ENCODE peak calls at places on chromosomes 16 and 17, in eight cellular contexts. R is lower leg skin, D is HL-60, W is body of pancreas, X is cardiac muscle cell, G is transverse colon, J is HFF-Myc, A is upper lobe of right lung. E is an unnamed sample.

GRCh38 chr16:88820335-88821025 is 8.8 kb upstream of the APRT start:
- DNase-seq in G (no peak), J (no peak), W (no peak), D (no peak), R (no peak), A (no peak), X (no peak), E (no peak)

GRCh38 chr17:81831957-81832607 is 1.0 kb downstream of the MCRIP1 start:
- DNase-seq in G (no peak), J (no peak), D (peak; percentile 71), X (no peak), R (no peak), W (peak; percentile 56), A (peak; percentile 78), E (peak; percentile 48)

GRCh38 chr17:69466905-69467630 is 52.6 kb downstream of the MAP2K6 start:
- DNase-seq in D (no peak), A (no peak), W (peak; percentile 42), X (no peak), J (peak; percentile 49), G (no peak), R (no peak), E (no peak)

GRCh38 chr16:55176901-55177300 is 147.1 kb upstream of the IRX6 start:
- DNase-seq in J (no peak), G (no peak), W (no peak), X (no peak), R (peak; percentile 54), A (no peak), D (no peak), E (no peak)

GRCh38 chr17:31416503-31416923 is 25.0 kb downstream of the RAB11FIP4 start:
- DNase-seq in X (peak; percentile 90), W (no peak), A (no peak), G (no peak), D (no peak), R (no peak), J (no peak), E (no peak)

GRCh38 chr17:561118-561517 is 153.5 kb downstream of the VPS53 start:
- DNase-seq in W (no peak), R (no peak), X (no peak), J (no peak), A (no peak), G (no peak), D (no peak), E (no peak)

GRCh38 chr16:15952265-15952711 is 2.9 kb downstream of the ABCC1 start:
- DNase-seq in X (peak; percentile 23), W (no peak), G (no peak), J (no peak), R (no peak), D (no peak), A (peak; percentile 19), E (no peak)

GRCh38 chr17:4849011-4849536 is 15.9 kb downstream of the MINK1 start:
- DNase-seq in R (no peak), W (no peak), G (no peak), D (no peak), J (no peak), A (no peak), X (no peak), E (no peak)

GRCh38 chr17:1714488-1714979 is 4.4 kb upstream of the TLCD2 start:
- DNase-seq in X (peak; percentile 97), R (peak; percentile 100), A (peak; percentile 98), J (peak; percentile 94), D (no peak), G (peak; percentile 98), W (peak; percentile 99), E (peak; percentile 99)

GRCh38 chr17:44878627-44879221 is 20.5 kb downstream of the EFTUD2 start:
- DNase-seq in X (peak; percentile 59), R (no peak), J (no peak), G (no peak), W (peak; percentile 41), A (no peak), D (no peak), E (peak; percentile 26)

GRCh38 chr17:77066165-77066564 is 74.6 kb upstream of the SEC14L1 start:
- DNase-seq in X (no peak), D (no peak), W (no peak), A (no peak), G (no peak), J (no peak), R (no peak), E (no peak)

GRCh38 chr16:84718-85452 is 6.9 kb downstream of the MPG start:
- DNase-seq in A (peak; percentile 77), D (peak; percentile 85), W (peak; percentile 41), J (no peak), R (no peak), X (no peak), G (peak; percentile 34), E (peak; percentile 97)

GRCh38 chr17:31581022-31581483 is 189.6 kb downstream of the RAB11FIP4 start:
- DNase-seq in D (no peak), W (peak; percentile 73), G (peak; percentile 59), A (peak; percentile 88), R (peak; percentile 87), J (no peak), X (no peak), E (peak; percentile 75)

GRCh38 chr16:21159281-21159951 is 942 bp downstream of the LDAF1 start:
- DNase-seq in W (peak; percentile 68), R (peak; percentile 92), X (peak; percentile 54), G (peak; percentile 63), A (peak; percentile 88), D (no peak), J (no peak), E (peak; percentile 57)

GRCh38 chr16:81630632-81631026 is 148.5 kb upstream of the PLCG2 start:
- DNase-seq in R (no peak), J (no peak), D (no peak), X (peak; percentile 47), G (no peak), W (no peak), A (no peak), E (no peak)

GRCh38 chr17:43200127-43200526 is 11.5 kb upstream of the TMEM106A start:
- DNase-seq in D (no peak), G (no peak), W (no peak), R (no peak), J (no peak), X (no peak), A (no peak), E (no peak)
- TF ChIP-seq CTCF in D (no peak), G (no peak), W (no peak), R (no peak), J (no peak), X (no peak), A (no peak), E (no peak)

GRCh38 chr17:74862919-74863318 is 3.2 kb upstream of the GRIN2C start:
- DNase-seq in W (no peak), R (no peak), X (no peak), J (no peak), G (no peak), A (no peak), D (no peak), E (no peak)

GRCh38 chr17:74863420-74864296 is 4.0 kb upstream of the GRIN2C start:
- DNase-seq in G (no peak), J (no peak), R (no peak), D (no peak), A (no peak), X (no peak), W (no peak), E (no peak)

GRCh38 chr17:74860999-74861553 is 1.4 kb upstream of the GRIN2C start:
- DNase-seq in X (no peak), J (no peak), G (no peak), D (no peak), R (no peak), W (no peak), A (no peak), E (no peak)

GRCh38 chr17:74861554-74862107 is 1.9 kb upstream of the GRIN2C start:
- DNase-seq in R (no peak), J (no peak), D (no peak), W (no peak), X (no peak), A (no peak), G (no peak), E (no peak)

DNA sequence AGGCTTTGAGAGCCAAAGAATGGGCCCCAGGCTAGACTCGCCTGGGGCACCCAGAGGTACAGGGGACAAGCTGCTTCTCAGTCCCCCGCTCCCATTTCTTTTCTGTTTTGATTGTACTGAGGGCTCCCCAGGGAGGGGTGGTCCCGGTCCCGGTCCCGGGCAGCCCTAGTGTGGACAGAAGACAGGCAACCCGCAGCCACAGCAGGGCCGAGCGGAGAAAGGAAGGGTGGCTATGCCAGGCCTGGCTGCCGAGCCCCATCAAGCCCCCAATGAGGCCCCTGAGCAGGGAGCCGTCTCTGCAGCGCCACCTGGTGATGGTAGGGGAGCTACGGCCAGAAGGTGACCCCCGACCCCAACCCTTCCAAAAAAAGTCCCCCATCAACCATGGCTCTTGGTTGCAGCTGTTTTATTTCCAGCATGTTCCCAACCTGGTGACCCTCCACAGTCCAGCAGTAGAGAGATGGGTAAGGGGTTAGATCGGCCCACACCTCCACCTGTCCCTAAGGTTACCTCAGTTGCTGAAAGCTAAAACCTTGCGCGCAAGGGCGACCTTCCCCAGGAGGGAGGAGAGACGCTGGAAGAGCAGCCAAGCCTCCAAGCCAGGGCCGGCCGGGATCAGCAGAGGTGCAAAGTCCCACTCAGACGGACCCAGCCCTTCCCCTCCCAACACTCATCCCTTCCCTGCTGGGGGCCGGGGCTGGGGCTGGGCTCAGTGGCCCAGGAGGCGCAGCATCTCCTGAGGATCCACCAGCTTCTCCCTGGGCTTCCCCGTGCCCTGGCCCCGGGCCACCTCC is 2.6 kb upstream of the GRIN2C start:
- DNase-seq in W (peak; percentile 73), G (peak; percentile 60), A (peak; percentile 86), X (peak; percentile 85), D (peak; percentile 41), J (no peak), R (no peak), E (no peak)
- H3K4me3 ChIP-seq in W (no peak overlapping the region), G (no peak overlapping the region), A (no peak overlapping the region), X (no peak overlapping the region), D (no peak overlapping the region), J (no peak overlapping the region), R (no peak overlapping the region), E (no peak overlapping the region)

GRCh38 chr16:52114414-52114813 is 432.5 kb downstream of the TOX3 start:
- DNase-seq in X (no peak), G (no peak), J (no peak), D (no peak), A (no peak), W (no peak), R (no peak), E (no peak)
- TF ChIP-seq CTCF in X (no peak), G (no peak), J (no peak), D (no peak), A (no peak), W (no peak), R (no peak), E (no peak)

DNA sequence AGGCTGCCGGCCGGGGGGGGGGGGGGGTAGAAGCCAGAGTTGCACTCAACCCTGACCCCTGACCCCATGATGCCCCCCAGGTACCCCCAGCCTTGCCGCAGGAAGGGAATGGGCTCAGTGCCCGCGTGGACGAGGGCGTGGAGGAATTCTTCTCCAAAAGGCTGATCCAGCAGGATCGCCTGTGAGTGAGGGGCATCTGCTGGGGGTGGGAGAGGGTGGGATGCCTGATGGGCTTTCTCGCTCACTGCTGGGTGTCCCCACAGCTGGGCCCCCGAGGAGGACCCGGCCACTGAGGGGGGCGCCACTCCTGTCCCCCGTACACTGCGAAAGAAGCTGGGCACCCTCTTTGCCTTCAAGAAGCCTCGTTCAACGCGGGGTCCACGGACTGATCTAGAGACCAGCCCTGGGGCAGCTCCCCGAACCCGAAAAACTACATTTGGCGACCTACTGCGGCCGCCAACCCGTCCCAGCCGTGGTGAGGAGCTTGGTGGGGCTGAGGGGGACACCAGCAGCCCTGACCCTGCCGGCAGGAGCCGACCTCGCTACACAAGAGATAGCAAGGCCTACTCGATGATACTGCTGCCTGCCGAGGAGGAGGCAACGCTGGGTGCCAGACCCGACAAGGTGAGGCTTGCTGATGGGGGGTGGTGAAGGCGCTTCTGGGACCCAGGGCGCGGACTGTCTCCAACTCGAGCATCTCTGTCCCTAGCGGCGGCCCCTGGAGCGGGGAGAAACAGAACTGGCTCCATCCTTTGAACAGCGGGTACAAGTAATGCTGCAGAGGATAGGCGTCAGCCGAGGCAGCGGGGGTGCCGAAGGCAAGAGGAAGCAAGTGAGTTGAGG is 5.8 kb downstream of the ACD start:
- DNase-seq in A (no peak), D (no peak), G (no peak), R (no peak), X (no peak), J (no peak), W (no peak), E (no peak)
- H3K4me3 ChIP-seq in A (no peak overlapping the region), D (no peak overlapping the region), G (no peak overlapping the region), R (no peak overlapping the region), X (no peak overlapping the region), J (no peak overlapping the region), W (no peak overlapping the region), E (no peak overlapping the region)